ENCODE peak calls at places on chromosomes 1 and 21, in five cellular contexts. P is left ventricle myocardium inferior; D is astrocyte; R is effector memory CD4-positive, alpha-beta T cell; C is fibroblast of lung. Q is an unnamed sample.

GRCh38 chr1:112618721-112619517 is at the start of gene ST7L:
- DNase-seq in P (peak; percentile 78), C (peak; percentile 70), D (peak; percentile 58), R (peak; percentile 41), Q (peak; percentile 79)

GRCh38 chr1:22045604-22046228 is 6.8 kb upstream of the CDC42 start:
- DNase-seq in C (peak; percentile 39), P (no peak), R (no peak), D (no peak), Q (no peak)

GRCh38 chr1:230825061-230825803 is 43.1 kb downstream of the C1orf198 start:
- DNase-seq in C (peak; percentile 67), P (no peak), D (peak; percentile 66), R (no peak), Q (peak; percentile 5)

GRCh38 chr1:150692720-150693119 is 4.2 kb downstream of the GOLPH3L start:
- DNase-seq in C (no peak), P (no peak), D (no peak), R (no peak), Q (no peak)

GRCh38 chr1:171641076-171641864 is 11.2 kb downstream of the MYOC start:
- DNase-seq in P (no peak), D (no peak), R (no peak), C (no peak), Q (no peak)

GRCh38 chr1:204316164-204316563 is 43.6 kb downstream of the PLEKHA6 start:
- DNase-seq in D (no peak), C (no peak), P (no peak), R (no peak), Q (no peak)

GRCh38 chr1:51019811-51020210 is 49.8 kb downstream of the CDKN2C start:
- DNase-seq in D (no peak), R (no peak), P (no peak), C (no peak), Q (no peak)

GRCh38 chr1:150346316-150346715 is 17.6 kb upstream of the RPRD2 start:
- DNase-seq in D (no peak), C (no peak), P (no peak), R (no peak), Q (no peak)

GRCh38 chr1:70675737-70676156 is 264.7 kb downstream of the CTH start:
- DNase-seq in D (no peak), R (no peak), C (no peak), P (no peak), Q (no peak)

GRCh38 chr1:53046930-53047329 is 15.1 kb upstream of the PODN start:
- DNase-seq in P (peak; percentile 48), R (no peak), D (peak; percentile 73), C (peak; percentile 84), Q (no peak)

GRCh38 chr1:85544689-85545203 is 35.8 kb upstream of the CCN1 start:
- DNase-seq in D (peak; percentile 84), C (peak; percentile 89), P (no peak), R (no peak), Q (no peak)

GRCh38 chr1:111196213-111196612 is 4.2 kb downstream of the DENND2D start:
- DNase-seq in P (no peak), C (no peak), R (no peak), D (no peak), Q (no peak)

GRCh38 chr1:16111771-16112557 is 38.5 kb upstream of the FAM131C start:
- DNase-seq in P (no peak), C (peak; percentile 94), D (peak; percentile 95), R (no peak), Q (peak; percentile 23)

GRCh38 chr1:83718338-83718737 is 280.6 kb downstream of the TTLL7 start:
- DNase-seq in R (no peak), C (no peak), D (no peak), P (no peak), Q (no peak)

DNA sequence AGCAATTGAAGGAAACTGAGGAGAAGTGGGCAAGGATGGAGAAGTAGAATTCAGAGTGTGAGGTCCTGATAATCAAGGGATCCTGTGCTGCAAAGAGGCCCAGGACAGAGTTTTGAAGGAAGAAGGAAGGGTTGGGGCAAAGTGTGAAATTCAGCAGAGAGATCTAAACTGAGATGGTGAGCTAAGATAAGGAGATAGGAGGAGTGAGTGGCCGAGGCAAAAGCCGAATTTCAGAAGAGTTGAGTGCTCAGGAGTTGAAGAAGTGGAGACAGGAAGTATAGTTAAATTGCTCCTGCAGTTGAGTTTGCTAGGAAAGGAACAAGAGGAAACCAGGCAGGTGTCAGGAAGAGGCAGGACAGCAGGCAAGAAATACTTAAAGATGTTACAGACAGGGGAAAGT is 16.4 kb upstream of the MAPKAPK2 start:
- DNase-seq in C (no peak), D (no peak), P (no peak), R (no peak), Q (no peak)
- H3K4me1 ChIP-seq in C (peaks cover 4% of the 10 kb centered on the region), D (peaks cover 6% of the 10 kb centered on the region), P (peaks cover 65% of the 10 kb centered on the region), R (no peaks in the 10 kb centered on the region), Q (no peaks in the 10 kb centered on the region)

DNA sequence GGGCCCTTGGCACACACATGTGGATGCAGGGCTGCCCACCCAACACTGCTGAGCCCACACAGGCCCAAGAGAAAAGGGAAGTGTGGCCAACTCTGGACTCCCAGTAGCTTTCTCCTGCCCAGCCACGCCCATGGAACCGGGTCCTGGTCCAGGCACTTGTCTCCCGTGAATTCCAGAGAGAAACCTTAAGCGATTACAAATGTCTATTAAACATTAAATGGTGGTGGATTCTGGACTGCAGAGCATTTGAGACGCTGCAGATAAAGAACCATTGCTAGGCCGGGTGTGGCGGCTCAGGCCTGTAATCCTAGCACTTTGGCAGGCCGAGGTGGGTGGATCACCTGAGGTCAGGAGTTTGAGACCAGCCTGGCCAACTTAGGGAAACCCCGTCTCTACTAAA is 100.6 kb upstream of the ARHGEF16 start:
- DNase-seq in P (no peak), D (no peak), C (no peak), R (no peak), Q (no peak)
- H3K4me1 ChIP-seq in P (peaks cover 79% of the 10 kb centered on the region), D (peaks cover 22% of the 10 kb centered on the region), C (no peaks in the 10 kb centered on the region), R (no peaks in the 10 kb centered on the region), Q (peaks cover 45% of the 10 kb centered on the region)

GRCh38 chr21:28754862-28755261 is 237.8 kb downstream of the LTN1 start:
- DNase-seq in P (no peak), R (no peak), C (no peak), D (no peak), Q (no peak)

GRCh38 chr21:28752131-28752530 is 240.5 kb downstream of the LTN1 start:
- DNase-seq in P (no peak), D (no peak), R (no peak), C (no peak), Q (no peak)

GRCh38 chr21:28747464-28747863 is 245.2 kb downstream of the LTN1 start:
- DNase-seq in P (no peak), R (no peak), D (no peak), C (no peak), Q (no peak)

GRCh38 chr21:28754127-28754611 is 238.5 kb downstream of the LTN1 start:
- DNase-seq in R (no peak), P (peak; percentile 46), C (peak; percentile 93), D (peak; percentile 93), Q (no peak)

DNA sequence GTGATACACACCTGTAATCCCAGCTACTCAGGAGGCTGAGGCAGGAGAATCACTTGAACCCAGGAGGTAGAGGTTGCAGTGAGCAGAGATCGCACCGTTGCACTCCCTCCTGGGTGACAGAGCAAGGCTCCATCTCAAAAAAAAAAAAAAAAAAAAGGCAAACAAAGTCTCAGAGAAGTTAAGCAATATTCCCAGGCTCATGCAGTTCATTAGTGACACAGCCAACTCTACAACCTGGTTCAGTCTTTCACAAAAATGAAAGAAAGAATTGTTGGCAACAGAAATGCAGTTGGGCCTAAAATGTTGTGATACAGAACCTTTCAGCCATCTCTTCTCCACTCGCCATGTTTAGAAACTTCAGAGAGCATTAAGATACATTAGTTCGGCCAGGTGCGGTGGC is 242.1 kb downstream of the LTN1 start:
- DNase-seq in C (no peak), R (no peak), D (no peak), P (no peak), Q (no peak)
- H3K4me1 ChIP-seq in C (peaks cover 15% of the 10 kb centered on the region), R (no peaks in the 10 kb centered on the region), D (peaks cover 8% of the 10 kb centered on the region), P (peaks cover 55% of the 10 kb centered on the region), Q (no peaks in the 10 kb centered on the region)

GRCh38 chr1:1776672-1777393 is 1.4 kb downstream of the NADK start:
- DNase-seq in R (no peak), P (no peak), C (no peak), D (no peak), Q (no peak)
- H3K4me1 ChIP-seq in R (peaks cover 32% of the 10 kb centered on the region), P (peaks cover 73% of the 10 kb centered on the region), C (peaks cover 8% of the 10 kb centered on the region), D (peaks cover 29% of the 10 kb centered on the region), Q (peaks cover 66% of the 10 kb centered on the region)

DNA sequence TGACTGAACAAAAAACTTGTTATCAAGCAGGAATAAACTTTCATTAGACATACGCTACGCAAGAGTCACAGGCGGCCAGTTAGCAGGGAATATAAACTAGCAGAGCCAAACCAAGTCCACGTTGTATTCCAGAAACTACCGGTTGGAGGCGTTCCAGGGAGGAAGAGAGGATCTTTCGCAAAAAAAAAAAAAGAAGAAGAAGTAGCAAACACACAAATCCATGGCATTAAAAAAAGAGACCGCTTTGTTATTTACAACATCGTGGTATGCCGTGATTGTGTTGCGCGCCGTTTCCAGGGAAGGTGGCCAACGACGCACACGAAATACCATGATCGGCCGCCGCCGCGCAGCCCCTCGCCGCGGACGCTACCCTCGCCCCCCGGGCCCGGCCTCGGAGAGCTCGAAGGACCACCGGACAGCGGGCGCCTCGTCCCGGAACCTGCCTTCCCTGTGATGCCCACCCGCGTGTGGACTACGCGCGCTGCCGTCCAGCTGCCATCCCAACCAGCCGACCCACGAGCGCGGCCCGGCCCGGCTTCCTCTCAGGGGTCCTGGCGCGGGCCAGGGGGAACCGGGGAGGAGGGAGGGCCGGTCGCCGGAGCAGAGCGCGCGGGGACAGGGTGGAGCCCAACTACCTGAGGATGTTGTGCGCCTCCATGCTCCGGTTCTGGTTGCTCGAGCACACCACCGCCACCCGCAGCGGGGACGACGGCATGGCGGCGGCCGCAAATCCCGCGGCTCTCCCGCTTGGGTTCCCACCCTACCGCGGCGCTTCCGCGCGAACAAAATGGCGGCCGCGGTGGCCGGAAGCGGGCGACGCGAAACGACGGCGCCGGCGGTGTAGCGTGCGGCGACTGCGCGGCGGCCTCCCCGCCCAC is 581 bp downstream of the SSU72 start:
- DNase-seq in D (peak; percentile 41), R (peak; percentile 68), P (peak; percentile 63), C (peak; percentile 62), Q (peak; percentile 61)
- H3K4me1 ChIP-seq in D (peaks cover 12% of the 10 kb centered on the region), R (peaks cover 10% of the 10 kb centered on the region), P (peaks cover 66% of the 10 kb centered on the region), C (peaks cover 6% of the 10 kb centered on the region), Q (peaks cover 25% of the 10 kb centered on the region)

GRCh38 chr1:184405094-184405493 is 18.3 kb downstream of the C1orf21 start:
- DNase-seq in R (no peak), P (no peak), C (no peak), D (no peak), Q (no peak)

GRCh38 chr1:184406454-184406853 is 19.6 kb downstream of the C1orf21 start:
- DNase-seq in P (no peak), R (no peak), D (no peak), C (no peak), Q (no peak)

GRCh38 chr1:184405743-184406142 is 18.9 kb downstream of the C1orf21 start:
- DNase-seq in P (no peak), R (no peak), D (no peak), C (no peak), Q (no peak)

GRCh38 chr1:184403961-184404726 is 17.3 kb downstream of the C1orf21 start:
- DNase-seq in D (no peak), P (no peak), C (no peak), R (no peak), Q (no peak)

GRCh38 chr1:184404727-184405027 is 17.8 kb downstream of the C1orf21 start:
- DNase-seq in D (no peak), P (no peak), C (no peak), R (no peak), Q (no peak)
- H3K4me1 ChIP-seq in D (peaks cover 3% of the 10 kb centered on the region), P (peaks cover 82% of the 10 kb centered on the region), C (peaks cover 7% of the 10 kb centered on the region), R (no peaks in the 10 kb centered on the region), Q (peaks cover 4% of the 10 kb centered on the region)